ENCODE peak calls at places on chromosomes 7 and 10, in five cellular contexts. One of them, this sample, is unnamed.

GRCh38 chr7:13989138-13989943 is at the start of gene ETV1:
- DNase-seq in fibroblast of villous mesenchyme: peak
- DNase-seq in Calu3: peak
- DNase-seq in NCI-H1105 treated with DMSO at 0.1 percent for 48 hours: peak
- DNase-seq in ecto neural progenitor cell: peak
- DNase-seq in this sample: peak

GRCh38 chr10:127184582-127184981 is 11.8 kb downstream of the INSYN2A start:
- DNase-seq in ecto neural progenitor cell: no peak
- DNase-seq in NCI-H1105 treated with DMSO at 0.1 percent for 48 hours: no peak
- DNase-seq in Calu3: no peak
- DNase-seq in fibroblast of villous mesenchyme: no peak
- DNase-seq in this sample: no peak

GRCh38 chr7:3082386-3082785 is 38.7 kb upstream of the CARD11 start:
- DNase-seq in fibroblast of villous mesenchyme: no peak
- DNase-seq in NCI-H1105 treated with DMSO at 0.1 percent for 48 hours: no peak
- DNase-seq in Calu3: no peak
- DNase-seq in ecto neural progenitor cell: no peak
- DNase-seq in this sample: no peak

GRCh38 chr7:24572421-24573007 is 738 bp upstream of the PALS2 start:
- DNase-seq in fibroblast of villous mesenchyme: peak
- DNase-seq in NCI-H1105 treated with DMSO at 0.1 percent for 48 hours: peak
- DNase-seq in ecto neural progenitor cell: peak
- DNase-seq in Calu3: peak
- DNase-seq in this sample: peak

GRCh38 chr7:157721468-157722136 is 384.8 kb downstream of the DNAJB6 start:
- DNase-seq in Calu3: no peak
- DNase-seq in ecto neural progenitor cell: no peak
- DNase-seq in NCI-H1105 treated with DMSO at 0.1 percent for 48 hours: no peak
- DNase-seq in fibroblast of villous mesenchyme: no peak
- DNase-seq in this sample: no peak

GRCh38 chr7:1403844-1404404 is 55.3 kb downstream of the MICALL2 start:
- DNase-seq in NCI-H1105 treated with DMSO at 0.1 percent for 48 hours: peak
- DNase-seq in Calu3: peak
- DNase-seq in fibroblast of villous mesenchyme: peak
- DNase-seq in ecto neural progenitor cell: no peak
- DNase-seq in this sample: no peak

GRCh38 chr10:112783653-112784426 is 166.2 kb upstream of the TCF7L2 start:
- DNase-seq in Calu3: no peak
- DNase-seq in NCI-H1105 treated with DMSO at 0.1 percent for 48 hours: peak
- DNase-seq in ecto neural progenitor cell: no peak
- DNase-seq in fibroblast of villous mesenchyme: no peak
- DNase-seq in this sample: no peak

GRCh38 chr7:48246073-48246472 is 74.8 kb downstream of the ABCA13 start:
- DNase-seq in ecto neural progenitor cell: no peak
- DNase-seq in fibroblast of villous mesenchyme: no peak
- DNase-seq in Calu3: no peak
- DNase-seq in NCI-H1105 treated with DMSO at 0.1 percent for 48 hours: no peak
- DNase-seq in this sample: no peak

GRCh38 chr7:21338728-21339164 is 89.1 kb upstream of the SP4 start:
- DNase-seq in NCI-H1105 treated with DMSO at 0.1 percent for 48 hours: no peak
- DNase-seq in Calu3: no peak
- DNase-seq in fibroblast of villous mesenchyme: no peak
- DNase-seq in ecto neural progenitor cell: no peak
- DNase-seq in this sample: no peak

GRCh38 chr10:103542764-103543616 is 49.5 kb downstream of the NEURL1 start:
- DNase-seq in Calu3: no peak
- DNase-seq in ecto neural progenitor cell: peak
- DNase-seq in fibroblast of villous mesenchyme: peak
- DNase-seq in NCI-H1105 treated with DMSO at 0.1 percent for 48 hours: peak
- DNase-seq in this sample: peak

GRCh38 chr10:101749033-101749432 is 26.9 kb downstream of the FGF8 start:
- DNase-seq in NCI-H1105 treated with DMSO at 0.1 percent for 48 hours: no peak
- DNase-seq in fibroblast of villous mesenchyme: no peak
- DNase-seq in Calu3: no peak
- DNase-seq in ecto neural progenitor cell: no peak
- DNase-seq in this sample: no peak

GRCh38 chr7:155154586-155154985 is 84.5 kb downstream of the HTR5A start:
- DNase-seq in fibroblast of villous mesenchyme: no peak
- DNase-seq in Calu3: no peak
- DNase-seq in ecto neural progenitor cell: no peak
- DNase-seq in NCI-H1105 treated with DMSO at 0.1 percent for 48 hours: no peak
- DNase-seq in this sample: no peak

GRCh38 chr7:27113991-27114866 is 11.7 kb upstream of the HOXA2 start:
- DNase-seq in Calu3: peak
- DNase-seq in NCI-H1105 treated with DMSO at 0.1 percent for 48 hours: peak
- DNase-seq in ecto neural progenitor cell: no peak
- DNase-seq in fibroblast of villous mesenchyme: no peak
- DNase-seq in this sample: peak

GRCh38 chr7:42972703-42973500 is 40.7 kb downstream of the MRPL32 start:
- DNase-seq in ecto neural progenitor cell: no peak
- DNase-seq in fibroblast of villous mesenchyme: peak
- DNase-seq in NCI-H1105 treated with DMSO at 0.1 percent for 48 hours: no peak
- DNase-seq in Calu3: no peak
- DNase-seq in this sample: peak

GRCh38 chr7:137476937-137477336 is 133.4 kb upstream of the PTN start:
- DNase-seq in Calu3: no peak
- DNase-seq in NCI-H1105 treated with DMSO at 0.1 percent for 48 hours: no peak
- DNase-seq in ecto neural progenitor cell: no peak
- DNase-seq in fibroblast of villous mesenchyme: peak
- DNase-seq in this sample: no peak

GRCh38 chr7:137882806-137883205 is 36.0 kb upstream of the DGKI start:
- DNase-seq in ecto neural progenitor cell: no peak
- DNase-seq in NCI-H1105 treated with DMSO at 0.1 percent for 48 hours: no peak
- DNase-seq in Calu3: no peak
- DNase-seq in fibroblast of villous mesenchyme: no peak
- DNase-seq in this sample: no peak

GRCh38 chr10:25064401-25064800 is 48.0 kb downstream of the THNSL1 start:
- DNase-seq in NCI-H1105 treated with DMSO at 0.1 percent for 48 hours: no peak
- DNase-seq in fibroblast of villous mesenchyme: no peak
- DNase-seq in ecto neural progenitor cell: no peak
- DNase-seq in Calu3: no peak
- DNase-seq in this sample: no peak

GRCh38 chr10:34821587-34822585 is 6.8 kb upstream of the PARD3 start:
- DNase-seq in ecto neural progenitor cell: no peak
- DNase-seq in NCI-H1105 treated with DMSO at 0.1 percent for 48 hours: no peak
- DNase-seq in fibroblast of villous mesenchyme: no peak
- DNase-seq in Calu3: no peak
- DNase-seq in this sample: no peak

GRCh38 chr10:98259606-98260319 is 8.2 kb downstream of the LOXL4 start:
- DNase-seq in Calu3: no peak
- DNase-seq in fibroblast of villous mesenchyme: peak
- DNase-seq in ecto neural progenitor cell: no peak
- DNase-seq in NCI-H1105 treated with DMSO at 0.1 percent for 48 hours: no peak
- DNase-seq in this sample: no peak

GRCh38 chr10:77416327-77417135 is 221.1 kb downstream of the KCNMA1 start:
- DNase-seq in ecto neural progenitor cell: no peak
- DNase-seq in NCI-H1105 treated with DMSO at 0.1 percent for 48 hours: no peak
- DNase-seq in Calu3: no peak
- DNase-seq in fibroblast of villous mesenchyme: peak
- DNase-seq in this sample: no peak

GRCh38 chr7:55160539-55160938 is 141.7 kb downstream of the EGFR start:
- DNase-seq in Calu3: no peak
- DNase-seq in fibroblast of villous mesenchyme: peak
- DNase-seq in NCI-H1105 treated with DMSO at 0.1 percent for 48 hours: no peak
- DNase-seq in ecto neural progenitor cell: no peak
- DNase-seq in this sample: no peak

GRCh38 chr10:114631678-114632417 is 26.2 kb downstream of the ABLIM1 start:
- DNase-seq in Calu3: peak
- DNase-seq in ecto neural progenitor cell: peak
- DNase-seq in NCI-H1105 treated with DMSO at 0.1 percent for 48 hours: peak
- DNase-seq in fibroblast of villous mesenchyme: no peak
- DNase-seq in this sample: peak

GRCh38 chr10:101925027-101925426 is 81.4 kb upstream of the KCNIP2 start:
- DNase-seq in NCI-H1105 treated with DMSO at 0.1 percent for 48 hours: no peak
- DNase-seq in fibroblast of villous mesenchyme: no peak
- DNase-seq in ecto neural progenitor cell: no peak
- DNase-seq in Calu3: no peak
- DNase-seq in this sample: no peak

GRCh38 chr10:115772606-115773005 is 500.4 kb downstream of the GFRA1 start:
- DNase-seq in Calu3: no peak
- DNase-seq in NCI-H1105 treated with DMSO at 0.1 percent for 48 hours: no peak
- DNase-seq in ecto neural progenitor cell: no peak
- DNase-seq in fibroblast of villous mesenchyme: peak
- DNase-seq in this sample: no peak

GRCh38 chr7:140596751-140597424 is 43.7 kb downstream of the DENND2A start:
- DNase-seq in NCI-H1105 treated with DMSO at 0.1 percent for 48 hours: no peak
- DNase-seq in fibroblast of villous mesenchyme: peak
- DNase-seq in Calu3: no peak
- DNase-seq in ecto neural progenitor cell: no peak
- DNase-seq in this sample: peak

GRCh38 chr7:34064511-34065158 is 159.3 kb downstream of the BMPER start:
- DNase-seq in ecto neural progenitor cell: no peak
- DNase-seq in Calu3: no peak
- DNase-seq in fibroblast of villous mesenchyme: peak
- DNase-seq in NCI-H1105 treated with DMSO at 0.1 percent for 48 hours: no peak
- DNase-seq in this sample: no peak

GRCh38 chr7:36638586-36639265 is 85.6 kb downstream of the AOAH start:
- DNase-seq in Calu3: no peak
- DNase-seq in fibroblast of villous mesenchyme: no peak
- DNase-seq in NCI-H1105 treated with DMSO at 0.1 percent for 48 hours: no peak
- DNase-seq in ecto neural progenitor cell: no peak
- DNase-seq in this sample: no peak

GRCh38 chr7:116193329-116194087 is 16.8 kb upstream of the TES start:
- DNase-seq in fibroblast of villous mesenchyme: no peak
- DNase-seq in Calu3: no peak
- DNase-seq in ecto neural progenitor cell: no peak
- DNase-seq in NCI-H1105 treated with DMSO at 0.1 percent for 48 hours: no peak
- DNase-seq in this sample: no peak

GRCh38 chr7:123862775-123863174 is 17.8 kb downstream of the HYAL4 start:
- DNase-seq in ecto neural progenitor cell: no peak
- DNase-seq in NCI-H1105 treated with DMSO at 0.1 percent for 48 hours: no peak
- DNase-seq in fibroblast of villous mesenchyme: no peak
- DNase-seq in Calu3: no peak
- DNase-seq in this sample: no peak

GRCh38 chr10:61197022-61197421 is 253.0 kb upstream of the RHOBTB1 start:
- DNase-seq in fibroblast of villous mesenchyme: peak
- DNase-seq in ecto neural progenitor cell: no peak
- DNase-seq in NCI-H1105 treated with DMSO at 0.1 percent for 48 hours: no peak
- DNase-seq in Calu3: no peak
- DNase-seq in this sample: no peak

GRCh38 chr10:32190890-32191491 is 134.8 kb upstream of the KIF5B start:
- DNase-seq in Calu3: no peak
- DNase-seq in fibroblast of villous mesenchyme: peak
- DNase-seq in ecto neural progenitor cell: no peak
- DNase-seq in NCI-H1105 treated with DMSO at 0.1 percent for 48 hours: peak
- DNase-seq in this sample: no peak

GRCh38 chr7:102061981-102062390 is 224.7 kb upstream of the SH2B2 start:
- DNase-seq in ecto neural progenitor cell: no peak
- DNase-seq in Calu3: no peak
- DNase-seq in fibroblast of villous mesenchyme: peak
- DNase-seq in NCI-H1105 treated with DMSO at 0.1 percent for 48 hours: no peak
- DNase-seq in this sample: no peak

GRCh38 chr7:139035588-139036353 is at the start of gene ZC3HAV1L:
- DNase-seq in NCI-H1105 treated with DMSO at 0.1 percent for 48 hours: peak
- DNase-seq in fibroblast of villous mesenchyme: peak
- DNase-seq in ecto neural progenitor cell: peak
- DNase-seq in Calu3: peak
- DNase-seq in this sample: peak

GRCh38 chr7:110296321-110296720 is 794.6 kb upstream of the LRRN3 start:
- DNase-seq in fibroblast of villous mesenchyme: no peak
- DNase-seq in Calu3: no peak
- DNase-seq in NCI-H1105 treated with DMSO at 0.1 percent for 48 hours: no peak
- DNase-seq in ecto neural progenitor cell: no peak
- DNase-seq in this sample: no peak

GRCh38 chr10:68212721-68213352 is 19.1 kb downstream of the ATOH7 start:
- DNase-seq in Calu3: no peak
- DNase-seq in fibroblast of villous mesenchyme: peak
- DNase-seq in ecto neural progenitor cell: no peak
- DNase-seq in NCI-H1105 treated with DMSO at 0.1 percent for 48 hours: peak
- DNase-seq in this sample: no peak

GRCh38 chr10:49486738-49487137 is 52.2 kb downstream of the ERCC6 start:
- DNase-seq in Calu3: no peak
- DNase-seq in ecto neural progenitor cell: no peak
- DNase-seq in fibroblast of villous mesenchyme: no peak
- DNase-seq in NCI-H1105 treated with DMSO at 0.1 percent for 48 hours: no peak
- DNase-seq in this sample: no peak

GRCh38 chr10:78893217-78893616 is 175.5 kb upstream of the ZMIZ1 start:
- DNase-seq in Calu3: no peak
- DNase-seq in NCI-H1105 treated with DMSO at 0.1 percent for 48 hours: no peak
- DNase-seq in fibroblast of villous mesenchyme: no peak
- DNase-seq in ecto neural progenitor cell: no peak
- DNase-seq in this sample: no peak

GRCh38 chr7:91551377-91552175 is 287.3 kb downstream of the FZD1 start:
- DNase-seq in Calu3: no peak
- DNase-seq in NCI-H1105 treated with DMSO at 0.1 percent for 48 hours: no peak
- DNase-seq in fibroblast of villous mesenchyme: no peak
- DNase-seq in ecto neural progenitor cell: no peak
- DNase-seq in this sample: no peak

This sample was measured in ovary.